ENCODE peak calls at places on chromosomes 1 and 21, in five cellular contexts. One of them, this sample, is unnamed.
A peak's percentile ranks its signal among the peaks of the same experiment; 100 is the strongest.

GRCh38 chr1:184409011-184409410 is 22.2 kb downstream of the C1orf21 start:
- DNase-seq in K562: no peak
- DNase-seq in A549: no peak
- DNase-seq in GM12878: no peak
- DNase-seq in HepG2: no peak
- DNase-seq in this sample: no peak

GRCh38 chr1:57857809-57858208 is 433.9 kb upstream of the DAB1 start:
- DNase-seq in K562: no peak
- DNase-seq in A549: no peak
- DNase-seq in GM12878: no peak
- DNase-seq in HepG2: no peak
- DNase-seq in this sample: no peak

GRCh38 chr21:31145271-31145801 is 107.1 kb upstream of the KRTAP19-8 start:
- DNase-seq in K562: no peak
- DNase-seq in A549: no peak
- DNase-seq in GM12878: no peak
- DNase-seq in HepG2: no peak
- DNase-seq in this sample: no peak

GRCh38 chr1:246066553-246066952 is 440.5 kb downstream of the SMYD3 start:
- DNase-seq in K562: no peak
- DNase-seq in A549: no peak
- DNase-seq in GM12878: no peak
- DNase-seq in HepG2: no peak
- DNase-seq in this sample: no peak

GRCh38 chr1:41367102-41367537 is 5.9 kb downstream of the FOXO6 start:
- DNase-seq in K562: no peak
- DNase-seq in A549: no peak
- DNase-seq in GM12878: no peak
- DNase-seq in HepG2: no peak
- DNase-seq in this sample: no peak

GRCh38 chr1:50342525-50342924 is 80.7 kb downstream of the DMRTA2 start:
- DNase-seq in K562: no peak
- DNase-seq in A549: no peak
- DNase-seq in GM12878: no peak
- DNase-seq in HepG2: no peak
- DNase-seq in this sample: no peak

GRCh38 chr1:198265073-198265661 is 108.4 kb downstream of the NEK7 start:
- DNase-seq in K562: peak; percentile 66
- DNase-seq in A549: no peak
- DNase-seq in GM12878: no peak
- DNase-seq in HepG2: no peak
- DNase-seq in this sample: no peak

GRCh38 chr21:20999567-21000169 is 1.5 kb downstream of the NCAM2 start:
- DNase-seq in K562: peak; percentile 70
- DNase-seq in A549: peak; percentile 11
- DNase-seq in GM12878: no peak
- DNase-seq in HepG2: peak; percentile 9
- DNase-seq in this sample: no peak

GRCh38 chr1:180851995-180852887 is 60.5 kb upstream of the KIAA1614 start:
- DNase-seq in K562: no peak
- DNase-seq in A549: no peak
- DNase-seq in GM12878: no peak
- DNase-seq in HepG2: no peak
- DNase-seq in this sample: no peak

GRCh38 chr1:159089184-159089791 is 12.7 kb upstream of the AIM2 start:
- DNase-seq in K562: peak; percentile 47
- DNase-seq in A549: peak; percentile 17
- DNase-seq in GM12878: no peak
- DNase-seq in HepG2: peak; percentile 6
- DNase-seq in this sample: no peak

GRCh38 chr21:44530903-44531605 is 8.9 kb downstream of the KRTAP10-1 start:
- DNase-seq in K562: no peak
- DNase-seq in A549: no peak
- DNase-seq in GM12878: no peak
- DNase-seq in HepG2: no peak
- DNase-seq in this sample: no peak

GRCh38 chr1:61491497-61491896 is 233.4 kb downstream of the TM2D1 start:
- DNase-seq in K562: no peak
- DNase-seq in A549: no peak
- DNase-seq in GM12878: no peak
- DNase-seq in HepG2: no peak
- DNase-seq in this sample: no peak

GRCh38 chr21:46092811-46093667 is 4.9 kb upstream of the COL6A2 start:
- DNase-seq in K562: no peak
- DNase-seq in A549: no peak
- DNase-seq in GM12878: no peak
- DNase-seq in HepG2: no peak
- DNase-seq in this sample: no peak

GRCh38 chr1:2528611-2528965 is 1.5 kb downstream of the HES5 start:
- DNase-seq in K562: no peak
- DNase-seq in A549: no peak
- DNase-seq in GM12878: no peak
- DNase-seq in HepG2: no peak
- DNase-seq in this sample: no peak

GRCh38 chr1:5950201-5950895 is 41.9 kb downstream of the NPHP4 start:
- DNase-seq in K562: no peak
- DNase-seq in A549: no peak
- DNase-seq in GM12878: no peak
- DNase-seq in HepG2: no peak
- DNase-seq in this sample: no peak

GRCh38 chr1:99849413-99849743 is 783 bp upstream of the AGL start:
- DNase-seq in K562: peak; percentile 64
- DNase-seq in A549: peak; percentile 14
- DNase-seq in GM12878: peak; percentile 7
- DNase-seq in HepG2: peak; percentile 29
- DNase-seq in this sample: no peak

GRCh38 chr1:46532498-46533178 is 18.8 kb downstream of the KNCN start:
- DNase-seq in K562: peak; percentile 83
- DNase-seq in A549: peak; percentile 32
- DNase-seq in GM12878: no peak
- DNase-seq in HepG2: no peak
- DNase-seq in this sample: no peak

GRCh38 chr1:155983191-155984023 is 5.1 kb upstream of the ARHGEF2 start:
- DNase-seq in K562: peak; percentile 65
- DNase-seq in A549: peak; percentile 80
- DNase-seq in GM12878: no peak
- DNase-seq in HepG2: peak; percentile 44
- DNase-seq in this sample: peak; percentile 77

GRCh38 chr1:107277022-107277421 is 136.2 kb downstream of the NTNG1 start:
- DNase-seq in K562: peak; percentile 7
- DNase-seq in A549: peak; percentile 34
- DNase-seq in GM12878: no peak
- DNase-seq in HepG2: peak; percentile 46
- DNase-seq in this sample: no peak

GRCh38 chr1:94617139-94617805 is 75.7 kb upstream of the F3 start:
- DNase-seq in K562: no peak
- DNase-seq in A549: no peak
- DNase-seq in GM12878: no peak
- DNase-seq in HepG2: no peak
- DNase-seq in this sample: peak; percentile 48

GRCh38 chr1:60129916-60130315 is 56.3 kb upstream of the C1orf87 start:
- DNase-seq in K562: no peak
- DNase-seq in A549: no peak
- DNase-seq in GM12878: no peak
- DNase-seq in HepG2: no peak
- DNase-seq in this sample: no peak

GRCh38 chr1:43711524-43712386 is 4.4 kb downstream of the ST3GAL3 start:
- DNase-seq in K562: no peak
- DNase-seq in A549: peak; percentile 45
- DNase-seq in GM12878: no peak
- DNase-seq in HepG2: no peak
- DNase-seq in this sample: no peak

GRCh38 chr1:96695954-96696353 is 25.6 kb upstream of the PTBP2 start:
- DNase-seq in K562: no peak
- DNase-seq in A549: no peak
- DNase-seq in GM12878: no peak
- DNase-seq in HepG2: no peak
- DNase-seq in this sample: no peak

GRCh38 chr21:24115141-24115540 is 1492.1 kb downstream of the MRPL39 start:
- DNase-seq in K562: no peak
- DNase-seq in A549: no peak
- DNase-seq in GM12878: no peak
- DNase-seq in HepG2: no peak
- DNase-seq in this sample: no peak

GRCh38 chr1:110787328-110788071 is 85.4 kb upstream of the CD53 start:
- DNase-seq in K562: no peak
- DNase-seq in A549: no peak
- DNase-seq in GM12878: peak; percentile 76
- DNase-seq in HepG2: no peak
- DNase-seq in this sample: no peak

GRCh38 chr1:147892216-147892615 is 10.4 kb upstream of the GJA8 start:
- DNase-seq in K562: no peak
- DNase-seq in A549: peak; percentile 34
- DNase-seq in GM12878: no peak
- DNase-seq in HepG2: no peak
- DNase-seq in this sample: peak; percentile 18

GRCh38 chr1:91795601-91796389 is 90.2 kb downstream of the TGFBR3 start:
- DNase-seq in K562: no peak
- DNase-seq in A549: no peak
- DNase-seq in GM12878: no peak
- DNase-seq in HepG2: no peak
- DNase-seq in this sample: no peak

GRCh38 chr1:156656779-156657160 is 14.9 kb downstream of the BCAN start:
- DNase-seq in K562: no peak
- DNase-seq in A549: no peak
- DNase-seq in GM12878: no peak
- DNase-seq in HepG2: no peak
- DNase-seq in this sample: no peak

GRCh38 chr1:36204347-36204909 is 19.8 kb upstream of the THRAP3 start:
- DNase-seq in K562: no peak
- DNase-seq in A549: peak; percentile 44
- DNase-seq in GM12878: no peak
- DNase-seq in HepG2: no peak
- DNase-seq in this sample: no peak

DNA sequence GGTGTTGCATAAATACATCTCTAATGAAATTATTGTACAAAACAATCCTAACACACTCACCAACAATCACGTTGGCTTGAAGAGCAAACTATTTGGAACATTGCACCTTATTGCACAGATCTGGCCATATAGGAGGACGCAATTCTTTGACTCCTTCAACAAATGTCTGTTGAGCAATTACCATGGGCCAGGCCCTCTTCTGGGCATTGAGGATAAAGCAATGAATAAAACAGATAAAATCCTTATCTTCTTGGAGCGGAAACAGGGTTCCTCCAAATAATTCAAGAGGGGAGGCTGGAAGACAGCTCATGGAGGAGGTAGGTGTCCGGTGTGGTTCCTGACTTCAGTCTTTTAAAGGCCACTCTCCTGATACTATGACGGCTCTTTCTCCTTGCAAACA is 43.3 kb downstream of the PAX7 start:
- DNase-seq in K562: no peak
- DNase-seq in A549: peak; percentile 33
- DNase-seq in GM12878: no peak
- DNase-seq in HepG2: no peak
- DNase-seq in this sample: no peak
- TF ChIP-seq CTCF in K562: no peak
- TF ChIP-seq CTCF in A549: peak; percentile 35
- TF ChIP-seq CTCF in GM12878: no peak
- TF ChIP-seq CTCF in HepG2: no peak
- TF ChIP-seq CTCF in this sample: peak; percentile 33

GRCh38 chr1:231626535-231626950 is at the start of gene DISC1:
- DNase-seq in K562: peak; percentile 70
- DNase-seq in A549: peak; percentile 79
- DNase-seq in GM12878: no peak
- DNase-seq in HepG2: peak; percentile 80
- DNase-seq in this sample: peak; percentile 32
- TF ChIP-seq POLR2A in K562: no peak
- TF ChIP-seq POLR2A in A549: no peak
- TF ChIP-seq POLR2A in GM12878: no peak
- TF ChIP-seq POLR2A in HepG2: no peak
- TF ChIP-seq POLR2A in this sample: no peak

DNA sequence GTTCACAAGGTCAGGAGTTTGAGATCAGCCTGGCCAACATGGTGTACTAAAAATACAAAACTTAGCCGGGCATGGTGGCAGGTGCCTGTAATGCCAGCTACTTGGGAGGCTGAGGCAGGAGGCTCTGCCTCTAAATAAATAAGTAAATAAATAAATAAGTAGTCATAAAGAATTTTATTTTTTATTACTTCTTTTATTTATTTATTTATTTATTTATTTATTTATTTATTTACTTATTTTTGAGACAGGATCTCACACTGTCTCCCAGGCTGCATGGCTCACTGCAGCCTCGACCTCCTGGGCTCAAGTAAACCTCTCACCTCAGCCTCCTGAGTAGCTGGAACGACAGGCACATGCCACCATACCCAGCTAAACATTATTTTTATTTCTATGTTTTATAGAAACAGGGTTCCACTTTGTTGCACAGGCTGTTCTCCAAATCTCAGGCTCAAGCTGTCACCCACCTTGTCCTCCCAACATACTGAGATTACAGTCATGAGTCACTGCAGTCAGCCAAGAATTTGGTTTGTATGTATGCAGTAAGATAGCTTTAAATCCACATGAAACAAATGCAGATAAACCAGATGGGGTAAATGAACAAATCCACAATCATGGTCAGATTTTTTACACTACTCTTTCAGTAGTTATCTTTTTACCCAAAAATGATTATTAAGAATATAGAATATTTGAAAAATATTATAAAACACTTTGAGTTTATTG is 523.3 kb upstream of the RGS18 start:
- DNase-seq in K562: peak; percentile 15
- DNase-seq in A549: no peak
- DNase-seq in GM12878: no peak
- DNase-seq in HepG2: no peak
- DNase-seq in this sample: no peak
- TF ChIP-seq REST in K562: no peak
- TF ChIP-seq REST in A549: no peak
- TF ChIP-seq REST in GM12878: no peak
- TF ChIP-seq REST in HepG2: no peak
- TF ChIP-seq REST in this sample: no peak

DNA sequence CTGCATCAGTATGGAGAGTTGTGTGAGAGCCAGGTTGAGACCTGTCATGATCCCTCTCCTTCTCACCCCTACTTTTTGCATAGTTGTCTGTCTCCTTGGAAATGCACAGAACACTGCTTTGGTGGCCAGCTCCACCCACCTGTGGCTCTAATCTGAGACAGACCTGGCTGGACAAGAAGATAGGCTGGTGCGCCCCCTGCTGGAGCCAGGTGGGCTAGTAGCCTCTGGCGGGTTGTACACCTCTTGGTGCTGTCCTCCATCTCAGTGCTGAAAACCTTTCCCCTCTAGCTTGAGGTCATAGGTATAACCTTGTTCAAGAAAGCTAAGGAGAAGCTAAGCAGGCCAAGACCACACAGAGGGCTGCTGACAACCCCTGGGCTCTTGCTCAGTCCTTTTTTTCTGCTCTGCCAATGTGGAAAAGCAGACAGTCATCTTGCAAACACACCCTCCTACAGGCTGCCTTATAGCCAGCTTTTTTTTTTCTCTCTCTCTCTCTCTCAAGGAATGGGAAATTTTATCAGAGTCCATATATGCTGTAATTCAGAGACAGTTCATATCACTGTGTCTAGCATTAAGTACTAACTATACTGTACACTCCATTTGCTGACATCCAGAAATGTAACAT is 58.8 kb upstream of the SPATA6 start:
- DNase-seq in K562: peak; percentile 83
- DNase-seq in A549: peak; percentile 47
- DNase-seq in GM12878: no peak
- DNase-seq in HepG2: peak; percentile 59
- DNase-seq in this sample: peak; percentile 55
- TF ChIP-seq CTCF in K562: peak; percentile 81
- TF ChIP-seq CTCF in A549: peak; percentile 36
- TF ChIP-seq CTCF in GM12878: peak; percentile 79
- TF ChIP-seq CTCF in HepG2: peak; percentile 91
- TF ChIP-seq CTCF in this sample: peak; percentile 94

GRCh38 chr1:15617173-15617873 is at the start of gene DDI2:
- DNase-seq in K562: peak; percentile 99
- DNase-seq in A549: peak; percentile 95
- DNase-seq in GM12878: peak; percentile 79
- DNase-seq in HepG2: peak; percentile 86
- DNase-seq in this sample: peak; percentile 92
- TF ChIP-seq POLR2A in K562: peak; percentile 74
- TF ChIP-seq POLR2A in A549: peak; percentile 90
- TF ChIP-seq POLR2A in GM12878: peak; percentile 95
- TF ChIP-seq POLR2A in HepG2: peak; percentile 79
- TF ChIP-seq POLR2A in this sample: peak; percentile 72